ENCODE peak calls at places on chromosome 20, in seven cellular contexts. One of them, this sample, is unnamed. For H3K27me3, the result is how much of the 10 kb centered on the place peaks cover.

GRCh38 chr20:31476648-31477220 is 1.6 kb downstream of the REM1 start:
- DNase-seq in H9: no peak
- DNase-seq in neuronal stem cell: no peak
- DNase-seq in IMR-90: no peak
- DNase-seq in mesenchymal stem cell: no peak
- DNase-seq in trophoblast cell: peak
- DNase-seq in H1: no peak
- DNase-seq in this sample: no peak

GRCh38 chr20:34993941-34994508 is 38.4 kb downstream of the MYH7B start:
- DNase-seq in H9: no peak
- DNase-seq in neuronal stem cell: no peak
- DNase-seq in IMR-90: no peak
- DNase-seq in mesenchymal stem cell: no peak
- DNase-seq in trophoblast cell: no peak
- DNase-seq in H1: no peak
- DNase-seq in this sample: no peak

GRCh38 chr20:24487240-24487639 is 17.8 kb downstream of the SYNDIG1 start:
- DNase-seq in H9: peak
- DNase-seq in neuronal stem cell: no peak
- DNase-seq in IMR-90: no peak
- DNase-seq in mesenchymal stem cell: no peak
- DNase-seq in trophoblast cell: no peak
- DNase-seq in H1: no peak
- DNase-seq in this sample: no peak

GRCh38 chr20:51366155-51366886 is 176.2 kb downstream of the NFATC2 start:
- DNase-seq in H9: no peak
- DNase-seq in neuronal stem cell: no peak
- DNase-seq in IMR-90: peak
- DNase-seq in mesenchymal stem cell: peak
- DNase-seq in trophoblast cell: no peak
- DNase-seq in H1: no peak
- DNase-seq in this sample: peak

GRCh38 chr20:38833154-38833856 is 27.8 kb downstream of the PPP1R16B start:
- DNase-seq in H9: no peak
- DNase-seq in neuronal stem cell: no peak
- DNase-seq in IMR-90: no peak
- DNase-seq in mesenchymal stem cell: no peak
- DNase-seq in trophoblast cell: no peak
- DNase-seq in H1: no peak
- DNase-seq in this sample: no peak

GRCh38 chr20:3980260-3981131 is 34.9 kb downstream of the RNF24 start:
- DNase-seq in H9: no peak
- DNase-seq in neuronal stem cell: no peak
- DNase-seq in IMR-90: peak
- DNase-seq in mesenchymal stem cell: peak
- DNase-seq in trophoblast cell: peak
- DNase-seq in H1: no peak
- DNase-seq in this sample: peak

GRCh38 chr20:1862665-1863059 is 32.5 kb upstream of the SIRPA start:
- DNase-seq in H9: no peak
- DNase-seq in neuronal stem cell: no peak
- DNase-seq in IMR-90: no peak
- DNase-seq in mesenchymal stem cell: no peak
- DNase-seq in trophoblast cell: no peak
- DNase-seq in H1: no peak
- DNase-seq in this sample: no peak

GRCh38 chr20:12414446-12415274 is 497.0 kb downstream of the BTBD3 start:
- DNase-seq in H9: no peak
- DNase-seq in neuronal stem cell: no peak
- DNase-seq in IMR-90: no peak
- DNase-seq in mesenchymal stem cell: no peak
- DNase-seq in trophoblast cell: peak
- DNase-seq in H1: no peak
- DNase-seq in this sample: peak

GRCh38 chr20:44389871-44390270 is 34.4 kb downstream of the HNF4A start:
- DNase-seq in H9: no peak
- DNase-seq in neuronal stem cell: no peak
- DNase-seq in IMR-90: no peak
- DNase-seq in mesenchymal stem cell: no peak
- DNase-seq in trophoblast cell: no peak
- DNase-seq in H1: no peak
- DNase-seq in this sample: no peak

GRCh38 chr20:51800132-51800721 is 2.1 kb downstream of the SALL4 start:
- DNase-seq in H9: peak
- DNase-seq in neuronal stem cell: peak
- DNase-seq in IMR-90: no peak
- DNase-seq in mesenchymal stem cell: peak
- DNase-seq in trophoblast cell: peak
- DNase-seq in H1: peak
- DNase-seq in this sample: peak

GRCh38 chr20:20955837-20956236 is 150.3 kb downstream of the LINC00237 start:
- DNase-seq in H9: no peak
- DNase-seq in neuronal stem cell: no peak
- DNase-seq in IMR-90: no peak
- DNase-seq in mesenchymal stem cell: no peak
- DNase-seq in trophoblast cell: no peak
- DNase-seq in H1: no peak
- DNase-seq in this sample: peak

GRCh38 chr20:39190666-39191570 is 228.8 kb downstream of the DHX35 start:
- DNase-seq in H9: no peak
- DNase-seq in neuronal stem cell: no peak
- DNase-seq in IMR-90: peak
- DNase-seq in mesenchymal stem cell: no peak
- DNase-seq in trophoblast cell: peak
- DNase-seq in H1: no peak
- DNase-seq in this sample: peak

GRCh38 chr20:35238170-35238569 is 11.7 kb downstream of the MMP24 start:
- DNase-seq in H9: no peak
- DNase-seq in neuronal stem cell: no peak
- DNase-seq in IMR-90: no peak
- DNase-seq in mesenchymal stem cell: no peak
- DNase-seq in trophoblast cell: no peak
- DNase-seq in H1: no peak
- DNase-seq in this sample: no peak

GRCh38 chr20:22452442-22453011 is 131.8 kb downstream of the FOXA2 start:
- DNase-seq in H9: no peak
- DNase-seq in neuronal stem cell: no peak
- DNase-seq in IMR-90: no peak
- DNase-seq in mesenchymal stem cell: no peak
- DNase-seq in trophoblast cell: no peak
- DNase-seq in H1: no peak
- DNase-seq in this sample: no peak

GRCh38 chr20:41951615-41952014 is 333.4 kb upstream of the CHD6 start:
- DNase-seq in H9: no peak
- DNase-seq in neuronal stem cell: no peak
- DNase-seq in IMR-90: no peak
- DNase-seq in mesenchymal stem cell: no peak
- DNase-seq in trophoblast cell: no peak
- DNase-seq in H1: no peak
- DNase-seq in this sample: no peak

GRCh38 chr20:44066645-44067606 is 120.1 kb downstream of the JPH2 start:
- DNase-seq in H9: no peak
- DNase-seq in neuronal stem cell: no peak
- DNase-seq in IMR-90: no peak
- DNase-seq in mesenchymal stem cell: no peak
- DNase-seq in trophoblast cell: no peak
- DNase-seq in H1: peak
- DNase-seq in this sample: no peak

GRCh38 chr20:23257848-23258746 is 92.5 kb upstream of the NXT1 start:
- DNase-seq in H9: no peak
- DNase-seq in neuronal stem cell: no peak
- DNase-seq in IMR-90: peak
- DNase-seq in mesenchymal stem cell: peak
- DNase-seq in trophoblast cell: peak
- DNase-seq in H1: peak
- DNase-seq in this sample: peak

GRCh38 chr20:1401431-1401907 is 8.6 kb upstream of the FKBP1A start:
- DNase-seq in H9: no peak
- DNase-seq in neuronal stem cell: no peak
- DNase-seq in IMR-90: no peak
- DNase-seq in mesenchymal stem cell: no peak
- DNase-seq in trophoblast cell: peak
- DNase-seq in H1: no peak
- DNase-seq in this sample: no peak

GRCh38 chr20:20199338-20200160 is 147.2 kb downstream of the CFAP61 start:
- DNase-seq in H9: no peak
- DNase-seq in neuronal stem cell: no peak
- DNase-seq in IMR-90: no peak
- DNase-seq in mesenchymal stem cell: no peak
- DNase-seq in trophoblast cell: no peak
- DNase-seq in H1: no peak
- DNase-seq in this sample: peak

GRCh38 chr20:33475381-33476160 is 14.3 kb upstream of the CBFA2T2 start:
- DNase-seq in H9: peak
- DNase-seq in neuronal stem cell: no peak
- DNase-seq in IMR-90: no peak
- DNase-seq in mesenchymal stem cell: no peak
- DNase-seq in trophoblast cell: no peak
- DNase-seq in H1: no peak
- DNase-seq in this sample: no peak

GRCh38 chr20:7503501-7503900 is 436.8 kb downstream of the HAO1 start:
- DNase-seq in H9: no peak
- DNase-seq in neuronal stem cell: no peak
- DNase-seq in IMR-90: no peak
- DNase-seq in mesenchymal stem cell: no peak
- DNase-seq in trophoblast cell: no peak
- DNase-seq in H1: no peak
- DNase-seq in this sample: peak

GRCh38 chr20:15902493-15902892 is 670.8 kb downstream of the KIF16B start:
- DNase-seq in H9: peak
- DNase-seq in neuronal stem cell: no peak
- DNase-seq in IMR-90: no peak
- DNase-seq in mesenchymal stem cell: no peak
- DNase-seq in trophoblast cell: peak
- DNase-seq in H1: peak
- DNase-seq in this sample: peak

GRCh38 chr20:17893480-17893879 is 75.1 kb downstream of the SNX5 start:
- DNase-seq in H9: no peak
- DNase-seq in neuronal stem cell: no peak
- DNase-seq in IMR-90: no peak
- DNase-seq in mesenchymal stem cell: no peak
- DNase-seq in trophoblast cell: no peak
- DNase-seq in H1: no peak
- DNase-seq in this sample: no peak

GRCh38 chr20:4812641-4813075 is 90.9 kb downstream of the PRND start:
- DNase-seq in H9: no peak
- DNase-seq in neuronal stem cell: no peak
- DNase-seq in IMR-90: no peak
- DNase-seq in mesenchymal stem cell: no peak
- DNase-seq in trophoblast cell: no peak
- DNase-seq in H1: no peak
- DNase-seq in this sample: no peak

GRCh38 chr20:41308290-41308691 is 9.2 kb downstream of the ZHX3 start:
- DNase-seq in H9: no peak
- DNase-seq in neuronal stem cell: no peak
- DNase-seq in IMR-90: peak
- DNase-seq in mesenchymal stem cell: peak
- DNase-seq in trophoblast cell: peak
- DNase-seq in H1: no peak
- DNase-seq in this sample: peak

GRCh38 chr20:20095114-20095872 is 43.0 kb downstream of the CFAP61 start:
- DNase-seq in H9: no peak
- DNase-seq in neuronal stem cell: no peak
- DNase-seq in IMR-90: no peak
- DNase-seq in mesenchymal stem cell: no peak
- DNase-seq in trophoblast cell: peak
- DNase-seq in H1: no peak
- DNase-seq in this sample: no peak

GRCh38 chr20:44080646-44081267 is 106.2 kb downstream of the JPH2 start:
- DNase-seq in H9: peak
- DNase-seq in neuronal stem cell: peak
- DNase-seq in IMR-90: peak
- DNase-seq in mesenchymal stem cell: peak
- DNase-seq in trophoblast cell: peak
- DNase-seq in H1: peak
- DNase-seq in this sample: peak

GRCh38 chr20:62472020-62472342 is 3.8 kb downstream of the GATA5 start:
- DNase-seq in H9: no peak
- DNase-seq in neuronal stem cell: no peak
- DNase-seq in IMR-90: no peak
- DNase-seq in mesenchymal stem cell: no peak
- DNase-seq in trophoblast cell: no peak
- DNase-seq in H1: no peak
- DNase-seq in this sample: no peak
- H3K27me3 ChIP-seq in H9: under half
- H3K27me3 ChIP-seq in neuronal stem cell: under half
- H3K27me3 ChIP-seq in IMR-90: half or more
- H3K27me3 ChIP-seq in mesenchymal stem cell: half or more
- H3K27me3 ChIP-seq in trophoblast cell: under half
- H3K27me3 ChIP-seq in H1: under half
- H3K27me3 ChIP-seq in this sample: under half

DNA sequence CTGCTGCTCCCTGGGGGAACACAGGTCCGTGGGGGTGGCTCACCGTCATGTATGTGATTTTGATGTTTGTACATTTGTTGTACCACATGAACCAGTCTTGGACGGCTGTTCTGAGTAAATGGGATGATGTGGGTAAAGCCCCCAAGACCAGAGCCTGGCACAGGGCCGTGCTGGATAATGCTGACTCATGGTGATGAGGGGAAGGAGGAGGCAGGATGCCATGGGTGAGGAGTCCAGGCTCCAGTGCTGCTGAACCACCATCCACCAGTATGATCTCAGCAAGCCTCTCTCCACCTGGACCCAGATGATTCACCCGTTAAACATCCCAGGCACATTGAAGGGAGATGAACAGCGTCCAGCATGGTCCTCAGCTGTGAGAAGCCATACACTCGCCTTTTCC is 9.6 kb upstream of the APCDD1L start:
- DNase-seq in H9: peak
- DNase-seq in neuronal stem cell: no peak
- DNase-seq in IMR-90: peak
- DNase-seq in mesenchymal stem cell: no peak
- DNase-seq in trophoblast cell: peak
- DNase-seq in H1: no peak
- DNase-seq in this sample: no peak
- H3K9ac ChIP-seq in H9: no peak
- H3K9ac ChIP-seq in neuronal stem cell: no peak
- H3K9ac ChIP-seq in IMR-90: no peak
- H3K9ac ChIP-seq in mesenchymal stem cell: no peak
- H3K9ac ChIP-seq in trophoblast cell: no peak
- H3K9ac ChIP-seq in H1: no peak
- H3K9ac ChIP-seq in this sample: no peak

DNA sequence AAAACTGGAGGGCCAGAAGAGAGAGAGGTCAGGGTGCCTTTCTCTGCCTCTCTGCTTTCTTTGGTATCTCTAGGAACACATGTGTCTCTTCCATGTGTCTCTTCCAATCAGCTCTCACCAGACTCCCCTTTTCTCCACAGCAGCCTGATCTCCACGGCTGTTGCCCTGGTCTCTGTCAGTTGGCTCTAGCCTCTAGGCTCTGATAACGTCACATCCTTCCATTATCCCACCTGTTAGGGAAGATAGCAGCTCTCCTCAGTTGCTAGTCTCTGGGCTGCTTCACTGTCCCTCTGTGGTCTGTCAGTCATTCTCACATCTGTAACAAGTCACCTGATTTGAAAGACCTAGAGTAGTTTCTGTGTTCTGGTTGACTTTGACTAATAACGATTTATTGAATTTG is 80.2 kb downstream of the PLCB4 start:
- DNase-seq in H9: no peak
- DNase-seq in neuronal stem cell: no peak
- DNase-seq in IMR-90: no peak
- DNase-seq in mesenchymal stem cell: no peak
- DNase-seq in trophoblast cell: no peak
- DNase-seq in H1: no peak
- DNase-seq in this sample: no peak
- H2AK5ac ChIP-seq in H9: no peak
- H2AK5ac ChIP-seq in neuronal stem cell: no peak
- H2AK5ac ChIP-seq in IMR-90: no peak
- H2AK5ac ChIP-seq in mesenchymal stem cell: peak
- H2AK5ac ChIP-seq in trophoblast cell: no peak
- H2AK5ac ChIP-seq in H1: peak
- H2AK5ac ChIP-seq in this sample: no peak

GRCh38 chr20:50335866-50336265 is 145.2 kb downstream of the CEBPB start:
- DNase-seq in H9: no peak
- DNase-seq in neuronal stem cell: no peak
- DNase-seq in IMR-90: no peak
- DNase-seq in mesenchymal stem cell: no peak
- DNase-seq in trophoblast cell: no peak
- DNase-seq in H1: no peak
- DNase-seq in this sample: no peak
- H3K27me3 ChIP-seq in H9: under half
- H3K27me3 ChIP-seq in neuronal stem cell: under half
- H3K27me3 ChIP-seq in IMR-90: under half
- H3K27me3 ChIP-seq in mesenchymal stem cell: under half
- H3K27me3 ChIP-seq in trophoblast cell: under half
- H3K27me3 ChIP-seq in H1: under half
- H3K27me3 ChIP-seq in this sample: under half